ENCODE peak calls at places on chromosomes 16 and 17, in six cellular contexts. J is SJCRH30; Y is NCI-H1092; X is activated CD4-positive, CD25-positive, alpha-beta regulatory T cell; U is GM23338; Q is HuH-7. E is an unnamed sample.

GRCh38 chr16:52976539-52977167 is 76.0 kb downstream of the CHD9NB start:
- DNase-seq in J (no peak), Y (no peak), X (no peak), U (peak), Q (peak), E (no peak)

GRCh38 chr16:75385507-75386152 is 47.7 kb downstream of the CFDP1 start:
- DNase-seq in J (peak), Y (peak), X (no peak), U (peak), Q (peak), E (no peak)

GRCh38 chr17:74453665-74454196 is 12.7 kb upstream of the CD300A start:
- DNase-seq in J (no peak), Y (no peak), X (peak), U (no peak), Q (peak), E (no peak)

GRCh38 chr17:48593840-48594411 is 347 bp upstream of the HOXB5 start:
- DNase-seq in J (peak), Y (peak), X (peak), U (peak), Q (peak), E (peak)

GRCh38 chr17:58088624-58089023 is 5.4 kb downstream of the DYNLL2 start:
- DNase-seq in J (no peak), Y (no peak), X (no peak), U (no peak), Q (no peak), E (no peak)

GRCh38 chr17:29838961-29839360 is 91.1 kb downstream of the SSH2 start:
- DNase-seq in J (peak), Y (no peak), X (no peak), U (peak), Q (no peak), E (peak)

GRCh38 chr17:65366102-65366844 is 195.2 kb downstream of the AXIN2 start:
- DNase-seq in J (no peak), Y (no peak), X (no peak), U (no peak), Q (no peak), E (no peak)

GRCh38 chr16:57916735-57917450 is 54.0 kb downstream of the CNGB1 start:
- DNase-seq in J (no peak), Y (no peak), X (no peak), U (no peak), Q (no peak), E (no peak)

GRCh38 chr17:66791337-66791736 is 43.6 kb upstream of the CACNG5 start:
- DNase-seq in J (no peak), Y (no peak), X (no peak), U (no peak), Q (no peak), E (no peak)

GRCh38 chr16:85302018-85302847 is 190.0 kb upstream of the CIBAR2 start:
- DNase-seq in J (peak), Y (no peak), X (no peak), U (no peak), Q (no peak), E (no peak)

GRCh38 chr17:7355053-7355452 is at the start of gene TMEM95:
- DNase-seq in J (no peak), Y (no peak), X (no peak), U (no peak), Q (no peak), E (peak)

GRCh38 chr17:78724544-78724943 is 57.5 kb downstream of the CYTH1 start:
- DNase-seq in J (no peak), Y (no peak), X (no peak), U (peak), Q (no peak), E (peak)

GRCh38 chr17:41329279-41329925 is 13.9 kb upstream of the KRTAP17-1 start:
- DNase-seq in J (peak), Y (peak), X (no peak), U (peak), Q (peak), E (peak)

GRCh38 chr17:1939979-1940809 is 84.9 kb downstream of the RTN4RL1 start:
- DNase-seq in J (peak), Y (no peak), X (no peak), U (no peak), Q (no peak), E (no peak)

GRCh38 chr17:63956296-63956920 is 16.3 kb downstream of the SCN4A start:
- DNase-seq in J (no peak), Y (no peak), X (no peak), U (no peak), Q (no peak), E (no peak)

GRCh38 chr17:10728331-10728730 is 1.5 kb downstream of the TMEM220 start:
- DNase-seq in J (no peak), Y (no peak), X (no peak), U (no peak), Q (no peak), E (no peak)

GRCh38 chr17:78898075-78898836 is 4.7 kb downstream of the CEP295NL start:
- DNase-seq in J (no peak), Y (no peak), X (no peak), U (no peak), Q (no peak), E (no peak)

GRCh38 chr16:29992371-29992967 is 2.9 kb downstream of the HIRIP3 start:
- DNase-seq in J (no peak), Y (no peak), X (no peak), U (no peak), Q (no peak), E (no peak)

GRCh38 chr16:84048871-84049270 is 6.3 kb upstream of the SLC38A8 start:
- DNase-seq in J (no peak), Y (no peak), X (no peak), U (no peak), Q (no peak), E (no peak)

GRCh38 chr16:56915311-56916105 is 16.4 kb upstream of the HERPUD1 start:
- DNase-seq in J (no peak), Y (no peak), X (no peak), U (no peak), Q (no peak), E (no peak)

E was measured in BE2C.